ENCODE peak calls at places on chromosome 14, in six cellular contexts. W is GM10248, V is HFFc6, C is neural crest cell, S is osteocyte, X is nephron progenitor cell. L is an unnamed sample.

GRCh38 chr14:22487941-22488340 is 101.1 kb downstream of the DAD1 start:
- DNase-seq in V (no peak), X (no peak), S (no peak), W (no peak), C (no peak), L (no peak)

GRCh38 chr14:96053600-96054381 is 14.6 kb downstream of the C14orf132 start:
- DNase-seq in C (no peak), W (no peak), S (peak; percentile 86), X (no peak), V (peak; percentile 98), L (peak; percentile 47)

GRCh38 chr14:42047421-42048045 is 440.9 kb downstream of the LRFN5 start:
- DNase-seq in X (no peak), W (no peak), S (no peak), V (no peak), C (no peak), L (peak; percentile 0)

GRCh38 chr14:76330411-76331327 is 45.3 kb upstream of the ESRRB start:
- DNase-seq in W (no peak), S (no peak), X (no peak), V (no peak), C (no peak), L (no peak)

GRCh38 chr14:69703047-69704046 is 63.6 kb upstream of the SRSF5 start:
- DNase-seq in X (no peak), C (no peak), V (no peak), W (no peak), S (no peak), L (no peak)

GRCh38 chr14:98501335-98501734 is 770.7 kb downstream of the BCL11B start:
- DNase-seq in V (no peak), X (no peak), S (no peak), C (no peak), W (no peak), L (peak; percentile 94)

GRCh38 chr14:102733326-102733725 is 43.9 kb upstream of the TRAF3 start:
- DNase-seq in W (no peak), X (no peak), C (no peak), S (peak; percentile 79), V (no peak), L (no peak)

GRCh38 chr14:76908834-76909233 is 82.6 kb downstream of the LRRC74A start:
- DNase-seq in S (no peak), W (peak; percentile 57), C (no peak), X (no peak), V (no peak), L (no peak)

GRCh38 chr14:76208340-76208739 is 56.6 kb downstream of the GPATCH2L start:
- DNase-seq in W (no peak), C (no peak), X (no peak), V (no peak), S (no peak), L (no peak)

GRCh38 chr14:36664322-36665193 is 2.9 kb downstream of the PAX9 start:
- DNase-seq in W (no peak), S (no peak), C (no peak), X (no peak), V (no peak), L (no peak)

GRCh38 chr14:105165134-105165704 is 3.4 kb downstream of the JAG2 start:
- DNase-seq in V (no peak), W (no peak), C (no peak), X (peak; percentile 42), S (no peak), L (no peak)

GRCh38 chr14:22814945-22815713 is at the start of gene SLC7A7:
- DNase-seq in W (no peak), S (no peak), C (no peak), V (no peak), X (no peak), L (no peak)

GRCh38 chr14:104118006-104118844 is 20.2 kb upstream of the KIF26A start:
- DNase-seq in S (no peak), X (peak; percentile 4), V (no peak), C (no peak), W (no peak), L (no peak)

GRCh38 chr14:103055693-103056092 is 1.7 kb downstream of the CDC42BPB start:
- DNase-seq in V (no peak), S (no peak), C (no peak), X (no peak), W (no peak), L (no peak)

GRCh38 chr14:54902143-54902520 is 494 bp downstream of the GCH1 start:
- DNase-seq in S (peak; percentile 86), C (peak; percentile 46), W (peak; percentile 68), X (peak; percentile 76), V (no peak), L (peak; percentile 36)
- TF ChIP-seq CTCF in S (no peak), C (peak; percentile 6), W (no peak), X (no peak), V (no peak), L (no peak)

DNA sequence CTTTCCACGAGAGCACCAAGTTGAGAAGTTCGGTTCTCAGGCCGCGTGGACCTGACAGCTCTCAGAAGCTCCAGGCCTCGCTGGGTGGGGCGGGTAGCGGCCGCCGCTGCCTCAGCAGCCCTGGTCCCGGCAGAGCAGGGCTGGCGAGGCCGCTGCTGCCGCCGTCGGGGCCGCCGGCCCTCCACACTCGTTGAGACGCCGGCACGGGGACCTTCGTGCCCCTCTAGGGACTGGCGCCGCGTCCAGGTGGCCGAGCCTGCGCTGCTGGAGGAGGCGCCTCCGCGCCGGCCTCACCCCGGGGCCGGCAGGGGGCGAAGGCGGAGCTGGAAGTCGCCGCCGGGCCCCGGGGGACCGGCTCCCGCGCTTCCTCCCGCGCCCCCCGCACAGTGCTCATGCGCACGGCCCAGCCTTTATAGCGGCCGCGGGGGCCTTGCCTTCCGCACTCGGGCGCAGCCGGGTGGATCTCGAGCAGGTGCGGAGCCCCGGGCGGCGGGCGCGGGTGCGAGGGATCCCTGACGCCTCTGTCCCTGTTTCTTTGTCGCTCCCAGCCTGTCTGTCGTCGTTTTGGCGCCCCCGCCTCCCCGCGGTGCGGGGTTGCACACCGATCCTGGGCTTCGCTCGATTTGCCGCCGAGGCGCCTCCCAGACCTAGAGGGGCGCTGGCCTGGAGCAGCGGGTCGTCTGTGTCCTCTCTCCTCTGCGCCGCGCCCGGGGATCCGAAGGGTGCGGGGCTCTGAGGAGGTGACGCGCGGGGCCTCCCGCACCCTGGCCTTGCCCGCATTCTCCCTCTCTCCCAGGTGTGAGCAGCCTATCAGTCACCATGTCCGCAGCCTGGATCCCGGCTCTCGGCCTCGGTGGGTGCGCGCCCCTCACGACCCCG is at the start of gene COCH:
- DNase-seq in S (no peak), W (peak; percentile 86), X (peak; percentile 74), C (peak; percentile 56), V (no peak), L (no peak)
- TF ChIP-seq CTCF in S (peak; percentile 49), W (peak; percentile 51), X (peak; percentile 41), C (peak; percentile 59), V (peak; percentile 37), L (peak; percentile 29)

DNA sequence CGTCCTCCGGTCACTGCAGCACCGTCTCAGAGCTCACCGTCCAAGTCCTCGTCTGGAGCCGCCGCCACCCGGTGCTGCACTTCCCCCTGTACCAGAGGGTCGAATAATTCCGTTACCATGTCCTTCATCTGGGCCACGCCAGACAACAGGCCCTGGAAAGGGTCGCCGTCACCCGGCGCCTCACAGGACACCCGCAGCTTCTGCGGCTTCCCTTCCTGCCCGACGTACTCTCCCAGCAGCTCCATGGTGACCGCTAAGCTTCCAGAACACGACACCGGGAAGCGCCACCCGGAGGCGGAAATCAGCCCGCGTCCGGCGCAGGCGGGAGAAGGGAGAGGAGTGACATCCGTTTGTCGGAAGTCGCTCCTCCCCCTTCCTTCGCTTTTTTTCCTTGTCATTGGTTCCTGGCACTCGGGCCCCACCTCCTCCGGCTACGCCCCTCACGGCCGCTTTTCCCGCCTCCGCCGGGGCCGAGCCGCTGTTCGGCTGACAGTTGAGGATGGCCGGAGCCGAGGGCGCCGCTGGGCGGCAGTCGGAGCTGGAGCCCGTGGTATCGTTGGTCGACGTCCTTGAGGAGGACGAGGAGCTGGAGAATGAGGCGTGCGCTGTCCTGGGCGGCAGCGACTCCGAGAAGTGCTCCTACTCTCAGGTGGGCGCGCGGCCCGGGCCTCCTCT is at the start of the genes GON7 and UBR7:
- DNase-seq in W (peak; percentile 94), C (peak; percentile 93), S (peak; percentile 98), V (peak; percentile 97), X (peak; percentile 94), L (peak; percentile 93)
- TF ChIP-seq CTCF in W (peak; percentile 48), C (no peak), S (no peak), V (peak; percentile 68), X (no peak), L (peak; percentile 58)

DNA sequence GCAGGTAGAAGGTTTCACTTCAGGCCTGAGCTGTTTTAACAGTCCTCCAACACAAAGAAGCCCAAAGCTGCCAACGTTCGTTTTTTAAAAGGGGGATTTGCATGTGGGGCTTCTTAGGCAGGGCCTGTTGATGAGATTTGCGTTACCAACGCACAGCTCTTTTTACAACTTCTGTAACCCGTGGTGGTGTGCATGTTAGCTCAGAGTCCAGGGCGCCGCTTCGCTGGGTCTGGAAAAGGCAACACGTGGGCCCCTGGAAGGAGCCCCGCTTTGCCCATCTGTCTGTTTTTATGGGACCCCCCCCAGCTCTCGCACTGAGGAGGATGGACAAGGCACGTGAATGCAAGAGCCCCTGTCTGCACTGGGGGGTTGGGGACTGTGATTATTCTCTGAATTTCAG is 84.0 kb downstream of the ESR2 start:
- DNase-seq in C (no peak), V (no peak), W (no peak), S (no peak), X (no peak), L (no peak)
- TF ChIP-seq CTCF in C (no peak), V (no peak), W (no peak), S (no peak), X (no peak), L (no peak)